ENCODE peak calls at places on chromosomes 4 and X, in six cellular contexts. X is tibial nerve, Z is HCT116, R is suprapubic skin, A is stomach, T is body of pancreas. O is an unnamed sample.

GRCh38 chr4:7630559-7631287 is 196.0 kb upstream of the PSAPL1 start:
- DNase-seq in X (peak), Z (peak), R (no peak), A (no peak), T (peak), O (peak)

GRCh38 chrX:10486373-10486772 is 134.0 kb downstream of the MID1 start:
- DNase-seq in X (peak), Z (no peak), R (no peak), A (no peak), T (no peak), O (peak)

GRCh38 chr4:40065010-40065409 is 8.4 kb downstream of the N4BP2 start:
- DNase-seq in X (no peak), Z (no peak), R (no peak), A (no peak), T (peak), O (no peak)

GRCh38 chrX:53284684-53285447 is 3.5 kb upstream of the IQSEC2 start:
- DNase-seq in X (peak), Z (no peak), R (peak), A (peak), T (peak), O (no peak)

GRCh38 chr4:109665783-109666455 is 37.3 kb downstream of the CASP6 start:
- DNase-seq in X (no peak), Z (no peak), R (no peak), A (no peak), T (peak), O (no peak)

GRCh38 chrX:13506574-13506973 is 62.8 kb upstream of the EGFL6 start:
- DNase-seq in X (no peak), Z (peak), R (no peak), A (peak), T (peak), O (no peak)

GRCh38 chr4:10180927-10181744 is 64.5 kb upstream of the WDR1 start:
- DNase-seq in X (no peak), Z (no peak), R (no peak), A (no peak), T (no peak), O (no peak)

GRCh38 chr4:188158336-188158735 is 19.1 kb downstream of the TRIML1 start:
- DNase-seq in X (no peak), Z (no peak), R (no peak), A (no peak), T (no peak), O (no peak)

GRCh38 chr4:52869196-52869595 is 7.1 kb downstream of the RASL11B start:
- DNase-seq in X (no peak), Z (no peak), R (peak), A (peak), T (no peak), O (peak)

GRCh38 chrX:150736478-150736877 is 43.3 kb downstream of the MTMR1 start:
- DNase-seq in X (no peak), Z (no peak), R (no peak), A (no peak), T (no peak), O (no peak)

GRCh38 chrX:9805956-9806355 is 19.7 kb downstream of the SHROOM2 start:
- DNase-seq in X (no peak), Z (no peak), R (no peak), A (no peak), T (no peak), O (no peak)

GRCh38 chr4:75561789-75562188 is 5.9 kb downstream of the ODAPH start:
- DNase-seq in X (no peak), Z (no peak), R (no peak), A (no peak), T (no peak), O (no peak)

GRCh38 chr4:86957214-86957613 is 22.4 kb downstream of the AFF1 start:
- DNase-seq in X (no peak), Z (no peak), R (no peak), A (no peak), T (no peak), O (no peak)

GRCh38 chr4:13559414-13559813 is 15.1 kb upstream of the NKX3-2 start:
- DNase-seq in X (no peak), Z (no peak), R (no peak), A (no peak), T (no peak), O (no peak)

GRCh38 chr4:34037280-34037679 is 2207.0 kb downstream of the ARAP2 start:
- DNase-seq in X (no peak), Z (no peak), R (no peak), A (no peak), T (no peak), O (no peak)

GRCh38 chr4:172143605-172144314 is 330.6 kb downstream of the GALNTL6 start:
- DNase-seq in X (no peak), Z (no peak), R (no peak), A (no peak), T (no peak), O (no peak)

GRCh38 chrX:108072746-108073145 is 18.6 kb downstream of the PSMD10 start:
- DNase-seq in X (no peak), Z (no peak), R (no peak), A (no peak), T (no peak), O (no peak)

DNA sequence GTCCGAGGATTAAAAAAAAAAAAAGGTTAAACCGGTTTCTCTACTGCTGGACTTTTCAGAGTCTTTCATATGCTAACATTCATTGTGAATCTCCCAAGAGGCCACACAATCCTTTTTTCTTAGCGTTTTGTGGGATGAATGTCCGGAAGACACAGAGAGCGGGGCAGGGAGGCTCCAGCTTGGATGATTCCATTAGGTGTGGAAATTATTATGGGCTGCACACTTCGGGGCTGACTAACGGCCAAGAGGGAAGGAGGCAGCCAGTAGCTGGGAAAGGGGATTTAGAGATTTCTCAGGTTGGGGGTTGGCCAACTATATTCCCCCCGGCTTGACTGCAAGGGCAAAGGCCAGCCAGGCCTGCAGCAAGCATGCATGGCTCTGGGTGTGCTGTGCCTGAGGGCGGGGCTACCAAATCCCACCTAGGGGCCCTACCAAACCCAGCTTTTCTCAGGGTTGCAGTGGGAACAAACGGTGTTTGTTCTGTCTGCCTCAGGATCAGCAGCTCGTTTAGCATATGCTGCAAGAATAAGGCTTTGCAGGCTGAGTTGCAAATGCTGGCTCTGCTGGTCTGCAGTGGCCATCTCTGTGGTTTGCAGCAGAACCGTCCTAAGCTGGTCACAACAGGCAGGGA is 28.6 kb downstream of the NYX start:
- DNase-seq in X (no peak), Z (no peak), R (no peak), A (no peak), T (no peak), O (peak)
- H3K4me3 ChIP-seq in X (no peak), Z (no peak), R (no peak), A (no peak), T (no peak), O (no peak)

DNA sequence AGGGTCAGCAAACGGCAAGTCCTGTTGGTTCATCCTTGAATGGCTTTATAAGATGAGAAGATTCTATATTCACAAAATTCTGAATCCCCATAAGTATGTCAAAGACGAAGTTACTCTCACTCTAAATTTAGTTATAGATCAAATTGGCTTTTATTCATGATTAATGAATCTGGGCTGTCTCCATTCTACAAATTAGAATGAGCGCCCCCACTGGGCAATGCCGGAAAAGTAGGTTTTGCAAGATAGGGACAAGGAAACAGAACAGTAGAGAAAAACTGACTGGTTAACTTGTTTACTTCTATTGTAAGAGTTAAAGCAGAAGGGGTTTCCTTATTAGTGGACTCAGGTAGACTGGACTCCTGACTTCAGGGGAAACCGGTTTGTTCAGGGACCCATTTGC is 100.3 kb downstream of the F11 start:
- DNase-seq in X (no peak), Z (no peak), R (no peak), A (no peak), T (no peak), O (no peak)
- TF ChIP-seq CTCF in X (no peak), Z (no peak), R (no peak), A (no peak), T (no peak), O (no peak)

GRCh38 chrX:132218100-132218807 is 993 bp downstream of the RAP2C start:
- DNase-seq in X (peak), Z (peak), R (peak), A (peak), T (peak), O (peak)
- TF ChIP-seq POLR2A in X (no peak), Z (no peak), R (no peak), A (no peak), T (peak), O (no peak)

GRCh38 chrX:111254896-111255693 is 15.2 kb downstream of the CAPN6 start:
- DNase-seq in X (no peak), Z (no peak), R (no peak), A (no peak), T (no peak), O (no peak)
- H3K4me3 ChIP-seq in X (no peak), Z (no peak), R (no peak), A (no peak), T (no peak), O (no peak)

GRCh38 chr4:134132086-134132783 is 69.4 kb downstream of the PABPC4L start:
- DNase-seq in X (no peak), Z (no peak), R (no peak), A (no peak), T (no peak), O (no peak)
- TF ChIP-seq CTCF in X (no peak), Z (no peak), R (no peak), A (no peak), T (no peak), O (no peak)

DNA sequence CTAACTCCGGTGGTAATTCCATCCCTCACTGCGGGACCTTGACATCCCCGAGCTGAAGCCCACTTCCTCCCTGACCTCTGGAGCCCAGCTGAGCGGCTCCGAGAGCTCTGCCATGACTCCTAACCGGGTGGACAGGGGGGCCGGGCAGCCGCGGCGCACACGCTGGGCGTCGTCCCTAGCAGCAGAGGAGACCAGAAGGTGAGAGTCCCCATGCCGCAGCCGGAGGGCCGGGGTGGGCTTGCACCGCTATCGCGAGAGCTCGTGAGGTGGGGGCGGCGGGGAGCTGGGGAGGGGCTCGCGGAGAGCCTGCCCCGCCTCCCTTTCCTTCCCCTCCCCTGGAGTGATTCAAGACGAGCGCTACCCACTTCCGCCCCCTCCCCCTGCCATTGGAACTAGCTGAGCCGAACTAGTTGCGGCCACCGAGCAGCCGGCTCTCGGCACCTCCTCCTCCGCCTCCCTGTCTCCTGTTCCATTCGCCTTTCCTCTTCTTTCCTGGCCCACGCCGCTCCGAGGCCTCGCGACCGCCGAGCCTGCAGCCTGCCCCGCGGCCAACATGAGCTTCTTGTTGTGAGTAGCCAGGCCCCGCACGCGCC is at the start of gene MOB1B:
- DNase-seq in X (peak), Z (peak), R (peak), A (peak), T (peak), O (peak)
- TF ChIP-seq POLR2A in X (no peak), Z (peak), R (no peak), A (no peak), T (peak), O (no peak)

GRCh38 chr4:39030726-39031125 is 1.5 kb downstream of the TMEM156 start:
- DNase-seq in X (no peak), Z (no peak), R (no peak), A (no peak), T (no peak), O (no peak)
- H3K4me3 ChIP-seq in X (peak), Z (no peak), R (no peak), A (no peak), T (no peak), O (no peak)

DNA sequence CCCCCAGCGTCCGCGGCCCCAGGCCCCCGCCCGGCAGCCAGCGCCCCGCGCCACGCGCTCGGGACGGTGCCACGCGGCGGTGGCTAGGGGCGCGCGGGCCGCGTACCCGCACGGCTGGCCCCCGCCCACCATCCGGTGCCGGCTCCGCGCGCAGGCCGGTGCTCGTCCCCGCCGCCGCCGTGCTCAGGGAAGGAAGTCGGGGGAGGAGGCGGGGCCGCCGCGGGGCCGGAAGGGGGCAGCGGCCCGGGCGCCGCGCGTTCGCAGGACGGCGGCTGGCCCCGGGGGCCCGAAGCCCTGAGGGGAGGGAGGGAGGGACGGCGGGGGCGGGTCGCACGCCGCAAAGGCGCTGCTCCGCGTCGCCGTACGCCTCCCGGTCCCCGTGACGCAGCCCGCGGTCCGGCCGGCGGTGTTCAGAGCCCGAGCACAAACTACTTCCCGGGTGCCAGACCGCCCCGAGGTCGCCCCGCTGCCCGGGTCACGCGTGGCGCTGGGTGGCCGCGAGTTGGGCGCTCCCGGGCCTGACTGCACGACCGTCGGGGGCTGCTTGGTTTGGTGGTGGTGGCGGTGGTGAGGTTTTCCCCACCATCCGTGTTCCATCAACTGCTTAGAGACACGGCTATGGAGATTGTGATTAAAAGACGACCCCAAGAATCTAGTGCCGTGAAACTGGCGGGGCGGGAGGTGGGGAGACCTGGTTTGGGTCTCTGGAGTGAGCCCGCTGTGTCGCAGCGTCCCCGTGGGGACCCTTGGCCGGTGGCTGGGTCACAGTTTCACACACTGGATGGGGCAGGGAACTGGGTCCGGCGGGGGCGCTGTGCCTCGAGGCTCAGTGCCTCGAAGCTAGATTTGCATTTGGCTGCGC is at the start of gene DCTD:
- DNase-seq in X (peak), Z (no peak), R (peak), A (peak), T (peak), O (peak)
- TF ChIP-seq CTCF in X (peak), Z (peak), R (no peak), A (peak), T (no peak), O (no peak)

GRCh38 chr4:112144546-112145325 is 518 bp upstream of the FAM241A start:
- DNase-seq in X (no peak), Z (no peak), R (no peak), A (no peak), T (no peak), O (no peak)

GRCh38 chr4:112145820-112146813 is 863 bp downstream of the FAM241A start:
- DNase-seq in X (peak), Z (no peak), R (peak), A (peak), T (peak), O (peak)

GRCh38 chr4:112147697-112148096 is 2.4 kb downstream of the FAM241A start:
- DNase-seq in X (no peak), Z (no peak), R (no peak), A (no peak), T (no peak), O (no peak)

GRCh38 chr4:112142152-112142551 is 3.1 kb upstream of the FAM241A start:
- DNase-seq in X (no peak), Z (no peak), R (no peak), A (no peak), T (no peak), O (no peak)

DNA sequence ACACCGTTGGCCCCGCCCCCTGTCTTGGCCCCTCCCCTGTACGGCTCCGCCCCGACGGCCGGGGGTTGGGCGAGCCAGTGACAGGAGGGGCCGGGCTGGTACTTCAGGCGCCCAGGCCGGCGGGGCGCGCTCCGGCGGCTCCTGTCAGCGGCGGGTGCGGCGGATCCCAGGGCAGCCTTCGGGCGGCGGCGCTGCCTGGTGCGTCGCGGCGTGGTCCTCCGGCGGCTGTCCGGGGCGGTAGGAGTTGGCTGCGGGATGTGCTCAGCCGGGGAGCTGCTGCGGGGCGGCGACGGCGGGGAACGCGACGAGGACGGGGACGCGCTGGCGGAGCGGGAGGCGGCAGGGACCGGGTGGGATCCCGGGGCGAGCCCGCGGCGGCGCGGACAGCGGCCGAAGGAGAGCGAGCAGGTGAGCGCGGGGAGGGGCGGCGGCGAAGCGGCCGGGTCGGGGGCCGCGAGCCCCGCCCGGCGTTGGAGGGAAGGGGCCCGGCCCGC is at the start of gene FAM241A:
- DNase-seq in X (peak), Z (peak), R (peak), A (peak), T (peak), O (peak)
- TF ChIP-seq POLR2A in X (peak), Z (peak), R (no peak), A (no peak), T (peak), O (no peak)

DNA sequence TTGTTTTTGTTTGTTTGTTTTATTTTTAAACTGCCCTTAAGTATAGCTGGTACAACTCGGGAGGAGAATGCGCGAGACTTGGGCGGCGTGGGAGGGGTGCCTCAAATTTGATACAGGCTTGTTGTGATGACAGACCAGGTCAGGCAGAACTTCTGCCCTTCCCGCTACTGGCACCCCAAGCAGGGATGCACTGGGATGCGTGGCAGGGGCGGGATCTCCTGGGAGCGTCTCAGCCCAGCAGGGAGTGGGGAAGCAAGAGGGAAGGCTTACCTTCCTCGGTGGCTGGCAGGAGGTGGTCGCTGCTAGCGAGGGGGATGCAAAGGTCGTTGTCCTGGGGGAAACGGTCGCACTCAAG is 842 bp downstream of the SFRP2 start:
- DNase-seq in X (no peak), Z (no peak), R (no peak), A (no peak), T (no peak), O (no peak)
- H3K4me3 ChIP-seq in X (peak), Z (no peak), R (peak), A (peak), T (no peak), O (no peak)

O was measured in lower leg skin.